ENCODE peak calls at places on chromosomes 1 and 21, in eight cellular contexts. Q, F, M, C, E, W, T and N are unnamed samples.

GRCh38 chr1:233055879-233056641 is 105.6 kb downstream of the NTPCR start:
- DNase-seq in Q (no peak), F (no peak), M (no peak), C (no peak), E (no peak), W (no peak), T (no peak), N (no peak)

GRCh38 chr1:62725255-62725654 is 37.1 kb upstream of the DOCK7 start:
- DNase-seq in Q (no peak), F (no peak), M (peak), C (peak), E (no peak), W (no peak), T (no peak), N (no peak)

GRCh38 chr1:206551985-206552325 is 44.6 kb downstream of the RASSF5 start:
- DNase-seq in Q (no peak), F (no peak), M (no peak), C (no peak), E (no peak), W (peak), T (peak), N (peak)

GRCh38 chr21:16419188-16419874 is 689.5 kb downstream of the USP25 start:
- DNase-seq in Q (peak), F (peak), M (peak), C (no peak), E (no peak), W (no peak), T (no peak), N (no peak)

GRCh38 chr21:14646893-14647292 is 100.8 kb upstream of the SAMSN1 start:
- DNase-seq in Q (no peak), F (no peak), M (no peak), C (no peak), E (no peak), W (no peak), T (no peak), N (no peak)

GRCh38 chr1:227914801-227915563 is 32.8 kb downstream of the WNT9A start:
- DNase-seq in Q (no peak), F (peak), M (peak), C (no peak), E (no peak), W (no peak), T (no peak), N (no peak)

GRCh38 chr1:193058529-193059281 is 455 bp downstream of the UCHL5 start:
- DNase-seq in Q (peak), F (no peak), M (peak), C (peak), E (peak), W (peak), T (peak), N (peak)

GRCh38 chr21:44845418-44846200 is 27.7 kb upstream of the SUMO3 start:
- DNase-seq in Q (peak), F (peak), M (peak), C (peak), E (no peak), W (peak), T (no peak), N (peak)

GRCh38 chr1:77085109-77085508 is 134.1 kb downstream of the PIGK start:
- DNase-seq in Q (no peak), F (no peak), M (no peak), C (no peak), E (no peak), W (no peak), T (no peak), N (no peak)

GRCh38 chr1:64038119-64038518 is 165.3 kb upstream of the UBE2U start:
- DNase-seq in Q (no peak), F (no peak), M (no peak), C (no peak), E (no peak), W (no peak), T (no peak), N (no peak)

GRCh38 chr1:30476911-30477459 is 246.4 kb downstream of the MATN1 start:
- DNase-seq in Q (no peak), F (peak), M (no peak), C (no peak), E (no peak), W (no peak), T (no peak), N (no peak)

GRCh38 chr21:42193721-42194120 is 25.2 kb upstream of the ABCG1 start:
- DNase-seq in Q (no peak), F (no peak), M (no peak), C (no peak), E (no peak), W (no peak), T (no peak), N (no peak)